ENCODE peak calls at places on chromosome 17, in ten cellular contexts. One of them, this sample, is unnamed.

GRCh38 chr17:11144358-11145233 is 96.4 kb upstream of the SHISA6 start:
- DNase-seq in AG04449: no peak
- DNase-seq in foreskin fibroblast: peak
- DNase-seq in A549: peak
- DNase-seq in heart right ventricle: no peak
- DNase-seq in hepatocyte: peak
- DNase-seq in endothelial cell of umbilical vein: no peak
- DNase-seq in left ventricle myocardium inferior: no peak
- DNase-seq in stomach: peak
- DNase-seq in B cell: no peak
- DNase-seq in this sample: no peak

GRCh38 chr17:74786411-74787097 is 10.4 kb upstream of the NAT9 start:
- DNase-seq in B cell: no peak
- DNase-seq in hepatocyte: no peak
- DNase-seq in endothelial cell of umbilical vein: no peak
- DNase-seq in heart right ventricle: no peak
- DNase-seq in AG04449: no peak
- DNase-seq in stomach: no peak
- DNase-seq in left ventricle myocardium inferior: no peak
- DNase-seq in A549: no peak
- DNase-seq in foreskin fibroblast: no peak
- DNase-seq in this sample: no peak

GRCh38 chr17:75344664-75345063 is 55.4 kb upstream of the SLC25A19 start:
- DNase-seq in B cell: no peak
- DNase-seq in stomach: no peak
- DNase-seq in hepatocyte: no peak
- DNase-seq in left ventricle myocardium inferior: no peak
- DNase-seq in endothelial cell of umbilical vein: no peak
- DNase-seq in foreskin fibroblast: no peak
- DNase-seq in AG04449: no peak
- DNase-seq in A549: no peak
- DNase-seq in heart right ventricle: no peak
- DNase-seq in this sample: no peak

GRCh38 chr17:4950075-4950756 is 703 bp upstream of the ENO3 start:
- DNase-seq in heart right ventricle: peak
- DNase-seq in B cell: no peak
- DNase-seq in hepatocyte: peak
- DNase-seq in AG04449: no peak
- DNase-seq in foreskin fibroblast: peak
- DNase-seq in A549: peak
- DNase-seq in left ventricle myocardium inferior: peak
- DNase-seq in endothelial cell of umbilical vein: peak
- DNase-seq in stomach: peak
- DNase-seq in this sample: no peak

GRCh38 chr17:33521784-33522183 is 228.7 kb upstream of the ASIC2 start:
- DNase-seq in foreskin fibroblast: no peak
- DNase-seq in endothelial cell of umbilical vein: no peak
- DNase-seq in heart right ventricle: no peak
- DNase-seq in AG04449: no peak
- DNase-seq in A549: peak
- DNase-seq in hepatocyte: peak
- DNase-seq in B cell: no peak
- DNase-seq in stomach: no peak
- DNase-seq in left ventricle myocardium inferior: no peak
- DNase-seq in this sample: no peak

GRCh38 chr17:70238228-70238627 is 68.9 kb downstream of the KCNJ2 start:
- DNase-seq in endothelial cell of umbilical vein: peak
- DNase-seq in B cell: no peak
- DNase-seq in heart right ventricle: no peak
- DNase-seq in foreskin fibroblast: no peak
- DNase-seq in left ventricle myocardium inferior: no peak
- DNase-seq in stomach: no peak
- DNase-seq in hepatocyte: no peak
- DNase-seq in AG04449: no peak
- DNase-seq in A549: no peak
- DNase-seq in this sample: no peak

GRCh38 chr17:4591529-4591928 is 7.2 kb downstream of the SMTNL2 start:
- DNase-seq in stomach: no peak
- DNase-seq in B cell: no peak
- DNase-seq in AG04449: no peak
- DNase-seq in foreskin fibroblast: peak
- DNase-seq in A549: peak
- DNase-seq in left ventricle myocardium inferior: no peak
- DNase-seq in hepatocyte: no peak
- DNase-seq in endothelial cell of umbilical vein: no peak
- DNase-seq in heart right ventricle: no peak
- DNase-seq in this sample: no peak

GRCh38 chr17:71753070-71753469 is 367.8 kb upstream of the SOX9 start:
- DNase-seq in stomach: no peak
- DNase-seq in AG04449: no peak
- DNase-seq in endothelial cell of umbilical vein: no peak
- DNase-seq in heart right ventricle: no peak
- DNase-seq in left ventricle myocardium inferior: no peak
- DNase-seq in B cell: no peak
- DNase-seq in A549: no peak
- DNase-seq in hepatocyte: no peak
- DNase-seq in foreskin fibroblast: no peak
- DNase-seq in this sample: no peak

GRCh38 chr17:3552916-3553315 is 4.7 kb downstream of the TRPV3 start:
- DNase-seq in heart right ventricle: no peak
- DNase-seq in endothelial cell of umbilical vein: no peak
- DNase-seq in B cell: no peak
- DNase-seq in stomach: no peak
- DNase-seq in foreskin fibroblast: no peak
- DNase-seq in left ventricle myocardium inferior: no peak
- DNase-seq in A549: no peak
- DNase-seq in AG04449: no peak
- DNase-seq in hepatocyte: no peak
- DNase-seq in this sample: no peak

GRCh38 chr17:17782425-17783120 is 54.2 kb downstream of the SREBF1 start:
- DNase-seq in AG04449: no peak
- DNase-seq in A549: no peak
- DNase-seq in stomach: peak
- DNase-seq in hepatocyte: peak
- DNase-seq in heart right ventricle: peak
- DNase-seq in B cell: peak
- DNase-seq in endothelial cell of umbilical vein: no peak
- DNase-seq in left ventricle myocardium inferior: no peak
- DNase-seq in foreskin fibroblast: peak
- DNase-seq in this sample: peak

GRCh38 chr17:32806646-32807045 is 70.3 kb downstream of the MYO1D start:
- DNase-seq in endothelial cell of umbilical vein: peak
- DNase-seq in B cell: no peak
- DNase-seq in AG04449: no peak
- DNase-seq in hepatocyte: no peak
- DNase-seq in stomach: no peak
- DNase-seq in left ventricle myocardium inferior: no peak
- DNase-seq in heart right ventricle: no peak
- DNase-seq in A549: no peak
- DNase-seq in foreskin fibroblast: no peak
- DNase-seq in this sample: no peak

GRCh38 chr17:50189396-50190277 is 11.8 kb downstream of the COL1A1 start:
- DNase-seq in stomach: no peak
- DNase-seq in A549: no peak
- DNase-seq in AG04449: no peak
- DNase-seq in hepatocyte: no peak
- DNase-seq in endothelial cell of umbilical vein: no peak
- DNase-seq in B cell: no peak
- DNase-seq in heart right ventricle: no peak
- DNase-seq in left ventricle myocardium inferior: no peak
- DNase-seq in foreskin fibroblast: peak
- DNase-seq in this sample: no peak
- TF ChIP-seq CTCF in stomach: no peak
- TF ChIP-seq CTCF in A549: no peak
- TF ChIP-seq CTCF in AG04449: no peak
- TF ChIP-seq CTCF in hepatocyte: no peak
- TF ChIP-seq CTCF in endothelial cell of umbilical vein: no peak
- TF ChIP-seq CTCF in B cell: no peak
- TF ChIP-seq CTCF in heart right ventricle: no peak
- TF ChIP-seq CTCF in left ventricle myocardium inferior: no peak
- TF ChIP-seq CTCF in foreskin fibroblast: no peak
- TF ChIP-seq CTCF in this sample: no peak

GRCh38 chr17:49433000-49433694 is 18.5 kb upstream of the PHB1 start:
- DNase-seq in foreskin fibroblast: no peak
- DNase-seq in AG04449: no peak
- DNase-seq in endothelial cell of umbilical vein: no peak
- DNase-seq in left ventricle myocardium inferior: no peak
- DNase-seq in heart right ventricle: no peak
- DNase-seq in B cell: no peak
- DNase-seq in stomach: no peak
- DNase-seq in A549: no peak
- DNase-seq in hepatocyte: no peak
- DNase-seq in this sample: no peak

GRCh38 chr17:49436174-49436573 is 21.5 kb upstream of the PHB1 start:
- DNase-seq in AG04449: no peak
- DNase-seq in A549: no peak
- DNase-seq in hepatocyte: no peak
- DNase-seq in heart right ventricle: no peak
- DNase-seq in B cell: no peak
- DNase-seq in left ventricle myocardium inferior: no peak
- DNase-seq in endothelial cell of umbilical vein: no peak
- DNase-seq in stomach: no peak
- DNase-seq in foreskin fibroblast: no peak
- DNase-seq in this sample: no peak

GRCh38 chr17:49437696-49438438 is 23.2 kb upstream of the PHB1 start:
- DNase-seq in left ventricle myocardium inferior: no peak
- DNase-seq in foreskin fibroblast: no peak
- DNase-seq in heart right ventricle: no peak
- DNase-seq in endothelial cell of umbilical vein: no peak
- DNase-seq in hepatocyte: no peak
- DNase-seq in B cell: no peak
- DNase-seq in AG04449: no peak
- DNase-seq in A549: no peak
- DNase-seq in stomach: no peak
- DNase-seq in this sample: no peak

GRCh38 chr17:49435630-49436029 is 20.9 kb upstream of the PHB1 start:
- DNase-seq in foreskin fibroblast: no peak
- DNase-seq in stomach: no peak
- DNase-seq in heart right ventricle: no peak
- DNase-seq in endothelial cell of umbilical vein: no peak
- DNase-seq in AG04449: no peak
- DNase-seq in hepatocyte: no peak
- DNase-seq in B cell: no peak
- DNase-seq in left ventricle myocardium inferior: no peak
- DNase-seq in A549: no peak
- DNase-seq in this sample: no peak

DNA sequence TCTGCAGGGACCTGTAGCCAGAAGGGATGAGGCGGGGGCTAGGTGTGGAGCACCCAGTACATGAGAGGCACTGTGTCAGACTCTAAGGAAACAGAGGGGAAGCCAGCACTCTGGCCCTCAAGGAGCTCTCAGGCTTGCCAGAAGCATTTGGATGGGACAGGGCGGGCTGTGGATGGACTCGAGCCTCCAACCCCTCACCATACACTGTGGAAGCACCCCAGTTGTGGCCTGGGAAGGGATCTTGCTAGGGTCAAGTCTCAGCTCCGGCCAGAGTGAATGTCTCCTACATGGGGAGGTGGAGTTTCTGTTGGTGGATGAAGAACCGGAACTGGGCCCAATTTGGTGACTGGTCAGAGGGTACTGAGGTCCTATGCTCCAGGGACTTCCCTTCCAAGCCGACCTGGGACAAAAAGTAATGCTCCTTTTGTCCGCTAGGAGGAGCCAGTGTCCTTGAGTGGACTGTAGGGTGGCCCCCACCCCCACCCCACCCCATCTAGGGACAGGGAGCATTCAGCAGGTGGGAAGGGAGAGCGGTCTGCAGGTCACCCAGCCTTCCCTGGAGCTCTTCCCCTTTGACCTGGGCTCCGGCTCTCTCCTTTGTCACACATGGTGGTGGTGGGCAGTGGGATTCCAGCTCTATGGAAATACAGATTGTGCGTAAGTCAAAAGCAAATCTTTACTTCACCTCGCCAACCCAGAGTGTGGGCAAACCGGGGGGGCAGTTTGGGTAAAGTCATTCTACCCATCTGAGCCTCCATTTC is 20.3 kb upstream of the PHB1 start:
- DNase-seq in left ventricle myocardium inferior: no peak
- DNase-seq in stomach: peak
- DNase-seq in B cell: peak
- DNase-seq in heart right ventricle: no peak
- DNase-seq in hepatocyte: peak
- DNase-seq in AG04449: no peak
- DNase-seq in endothelial cell of umbilical vein: peak
- DNase-seq in foreskin fibroblast: peak
- DNase-seq in A549: peak
- DNase-seq in this sample: peak
- TF ChIP-seq CTCF in left ventricle myocardium inferior: peak
- TF ChIP-seq CTCF in stomach: peak
- TF ChIP-seq CTCF in B cell: peak
- TF ChIP-seq CTCF in heart right ventricle: peak
- TF ChIP-seq CTCF in hepatocyte: peak
- TF ChIP-seq CTCF in AG04449: peak
- TF ChIP-seq CTCF in endothelial cell of umbilical vein: peak
- TF ChIP-seq CTCF in foreskin fibroblast: peak
- TF ChIP-seq CTCF in A549: peak
- TF ChIP-seq CTCF in this sample: peak

DNA sequence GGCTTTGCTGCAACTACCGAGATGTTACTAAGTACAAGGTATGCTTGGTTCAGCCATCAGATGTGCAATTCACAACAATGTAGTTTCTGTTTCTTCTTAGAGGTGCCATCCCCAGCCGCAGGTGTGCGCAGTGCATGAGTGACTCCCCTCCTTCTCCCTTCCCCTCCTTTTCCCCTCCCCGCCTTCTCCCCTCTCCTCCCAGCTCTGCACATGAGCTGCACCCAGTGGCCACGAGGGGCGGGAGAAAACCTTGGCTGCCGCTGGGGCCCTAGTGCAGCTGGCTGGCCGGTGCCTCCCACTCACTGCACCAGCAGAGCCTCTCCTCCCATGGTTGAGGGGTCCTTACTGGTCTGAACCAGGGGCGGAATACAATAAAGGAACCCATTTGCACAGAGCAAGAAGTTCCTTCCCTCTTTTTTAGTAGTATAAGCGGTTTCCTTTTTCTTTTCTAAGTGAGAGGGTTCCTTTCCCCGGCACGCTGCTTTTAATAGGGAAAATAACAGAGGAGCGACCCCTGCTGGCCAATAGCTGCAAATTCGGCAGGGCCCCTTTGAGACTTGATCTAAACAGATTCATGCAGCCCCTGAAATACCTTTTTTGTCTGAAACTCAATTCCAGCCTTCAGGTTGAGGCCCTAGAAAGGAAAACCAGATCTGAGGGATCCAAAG is 7.8 kb upstream of the CCL15 start:
- DNase-seq in hepatocyte: no peak
- DNase-seq in heart right ventricle: no peak
- DNase-seq in endothelial cell of umbilical vein: peak
- DNase-seq in A549: no peak
- DNase-seq in B cell: peak
- DNase-seq in foreskin fibroblast: peak
- DNase-seq in AG04449: no peak
- DNase-seq in stomach: no peak
- DNase-seq in left ventricle myocardium inferior: no peak
- DNase-seq in this sample: no peak
- TF ChIP-seq CTCF in hepatocyte: peak
- TF ChIP-seq CTCF in heart right ventricle: peak
- TF ChIP-seq CTCF in endothelial cell of umbilical vein: peak
- TF ChIP-seq CTCF in A549: peak
- TF ChIP-seq CTCF in B cell: peak
- TF ChIP-seq CTCF in foreskin fibroblast: peak
- TF ChIP-seq CTCF in AG04449: peak
- TF ChIP-seq CTCF in stomach: no peak
- TF ChIP-seq CTCF in left ventricle myocardium inferior: peak
- TF ChIP-seq CTCF in this sample: no peak

GRCh38 chr17:45048795-45049563 is 2.5 kb downstream of the DCAKD start:
- DNase-seq in foreskin fibroblast: no peak
- DNase-seq in B cell: no peak
- DNase-seq in heart right ventricle: no peak
- DNase-seq in left ventricle myocardium inferior: no peak
- DNase-seq in endothelial cell of umbilical vein: no peak
- DNase-seq in A549: peak
- DNase-seq in hepatocyte: no peak
- DNase-seq in AG04449: no peak
- DNase-seq in stomach: no peak
- DNase-seq in this sample: no peak
- TF ChIP-seq CTCF in foreskin fibroblast: peak
- TF ChIP-seq CTCF in B cell: no peak
- TF ChIP-seq CTCF in heart right ventricle: no peak
- TF ChIP-seq CTCF in left ventricle myocardium inferior: peak
- TF ChIP-seq CTCF in endothelial cell of umbilical vein: no peak
- TF ChIP-seq CTCF in A549: peak
- TF ChIP-seq CTCF in hepatocyte: peak
- TF ChIP-seq CTCF in AG04449: peak
- TF ChIP-seq CTCF in stomach: no peak
- TF ChIP-seq CTCF in this sample: no peak

This sample was measured in GM10248.